ENCODE peak calls at places on chromosomes 11 and 22, in six cellular contexts. One of them, this sample, is unnamed.

GRCh38 chr11:64379817-64380709 is 21.1 kb downstream of the RPS6KA4 start:
- DNase-seq in kidney: no peak
- DNase-seq in T-helper 9 cell: no peak
- DNase-seq in prostate gland: no peak
- DNase-seq in NCI-H1092 treated with DMSO at 0.1 percent for 48 hours: no peak
- DNase-seq in stimulated activated CD4-positive, alpha-beta T cell treated with anti-CD3 and anti-CD28 coated beads, Interleukin-1b, Interleukin-23, amount 100 ng/mL, for 48 hours: no peak
- DNase-seq in this sample: no peak

GRCh38 chr22:23862103-23862502 is 4.4 kb downstream of the SLC2A11 start:
- DNase-seq in kidney: peak
- DNase-seq in T-helper 9 cell: no peak
- DNase-seq in prostate gland: peak
- DNase-seq in NCI-H1092 treated with DMSO at 0.1 percent for 48 hours: peak
- DNase-seq in stimulated activated CD4-positive, alpha-beta T cell treated with anti-CD3 and anti-CD28 coated beads, Interleukin-1b, Interleukin-23, amount 100 ng/mL, for 48 hours: peak
- DNase-seq in this sample: peak

GRCh38 chr11:8732748-8733241 is 50.2 kb downstream of the RPL27A start:
- DNase-seq in kidney: peak
- DNase-seq in T-helper 9 cell: no peak
- DNase-seq in prostate gland: peak
- DNase-seq in NCI-H1092 treated with DMSO at 0.1 percent for 48 hours: no peak
- DNase-seq in stimulated activated CD4-positive, alpha-beta T cell treated with anti-CD3 and anti-CD28 coated beads, Interleukin-1b, Interleukin-23, amount 100 ng/mL, for 48 hours: no peak
- DNase-seq in this sample: no peak

GRCh38 chr11:77724639-77725038 is 87.0 kb upstream of the CLNS1A start:
- DNase-seq in kidney: no peak
- DNase-seq in T-helper 9 cell: no peak
- DNase-seq in prostate gland: no peak
- DNase-seq in NCI-H1092 treated with DMSO at 0.1 percent for 48 hours: no peak
- DNase-seq in stimulated activated CD4-positive, alpha-beta T cell treated with anti-CD3 and anti-CD28 coated beads, Interleukin-1b, Interleukin-23, amount 100 ng/mL, for 48 hours: no peak
- DNase-seq in this sample: no peak

GRCh38 chr22:46335201-46336118 is at the start of gene TRMU:
- DNase-seq in kidney: peak
- DNase-seq in T-helper 9 cell: peak
- DNase-seq in prostate gland: peak
- DNase-seq in NCI-H1092 treated with DMSO at 0.1 percent for 48 hours: no peak
- DNase-seq in stimulated activated CD4-positive, alpha-beta T cell treated with anti-CD3 and anti-CD28 coated beads, Interleukin-1b, Interleukin-23, amount 100 ng/mL, for 48 hours: peak
- DNase-seq in this sample: peak

GRCh38 chr11:107562647-107563208 is 2.8 kb downstream of the ALKBH8 start:
- DNase-seq in kidney: no peak
- DNase-seq in T-helper 9 cell: no peak
- DNase-seq in prostate gland: no peak
- DNase-seq in NCI-H1092 treated with DMSO at 0.1 percent for 48 hours: no peak
- DNase-seq in stimulated activated CD4-positive, alpha-beta T cell treated with anti-CD3 and anti-CD28 coated beads, Interleukin-1b, Interleukin-23, amount 100 ng/mL, for 48 hours: no peak
- DNase-seq in this sample: no peak

GRCh38 chr11:34155057-34155758 is 49.8 kb downstream of the NAT10 start:
- DNase-seq in kidney: peak
- DNase-seq in T-helper 9 cell: no peak
- DNase-seq in prostate gland: peak
- DNase-seq in NCI-H1092 treated with DMSO at 0.1 percent for 48 hours: no peak
- DNase-seq in stimulated activated CD4-positive, alpha-beta T cell treated with anti-CD3 and anti-CD28 coated beads, Interleukin-1b, Interleukin-23, amount 100 ng/mL, for 48 hours: no peak
- DNase-seq in this sample: no peak

GRCh38 chr11:102592634-102593581 is 32.2 kb downstream of the MMP20 start:
- DNase-seq in kidney: no peak
- DNase-seq in T-helper 9 cell: no peak
- DNase-seq in prostate gland: no peak
- DNase-seq in NCI-H1092 treated with DMSO at 0.1 percent for 48 hours: no peak
- DNase-seq in stimulated activated CD4-positive, alpha-beta T cell treated with anti-CD3 and anti-CD28 coated beads, Interleukin-1b, Interleukin-23, amount 100 ng/mL, for 48 hours: no peak
- DNase-seq in this sample: no peak

GRCh38 chr11:27124514-27125264 is 84.1 kb downstream of the BBOX1 start:
- DNase-seq in kidney: no peak
- DNase-seq in T-helper 9 cell: no peak
- DNase-seq in prostate gland: no peak
- DNase-seq in NCI-H1092 treated with DMSO at 0.1 percent for 48 hours: no peak
- DNase-seq in stimulated activated CD4-positive, alpha-beta T cell treated with anti-CD3 and anti-CD28 coated beads, Interleukin-1b, Interleukin-23, amount 100 ng/mL, for 48 hours: no peak
- DNase-seq in this sample: no peak

GRCh38 chr22:20484948-20485683 is 10.5 kb downstream of the KLHL22 start:
- DNase-seq in kidney: no peak
- DNase-seq in T-helper 9 cell: no peak
- DNase-seq in prostate gland: no peak
- DNase-seq in NCI-H1092 treated with DMSO at 0.1 percent for 48 hours: no peak
- DNase-seq in stimulated activated CD4-positive, alpha-beta T cell treated with anti-CD3 and anti-CD28 coated beads, Interleukin-1b, Interleukin-23, amount 100 ng/mL, for 48 hours: no peak
- DNase-seq in this sample: no peak

GRCh38 chr11:125036933-125037332 is 26.2 kb upstream of the SLC37A2 start:
- DNase-seq in kidney: no peak
- DNase-seq in T-helper 9 cell: no peak
- DNase-seq in prostate gland: no peak
- DNase-seq in NCI-H1092 treated with DMSO at 0.1 percent for 48 hours: no peak
- DNase-seq in stimulated activated CD4-positive, alpha-beta T cell treated with anti-CD3 and anti-CD28 coated beads, Interleukin-1b, Interleukin-23, amount 100 ng/mL, for 48 hours: no peak
- DNase-seq in this sample: no peak

GRCh38 chr11:35166369-35167360 is 27.7 kb downstream of the CD44 start:
- DNase-seq in kidney: peak
- DNase-seq in T-helper 9 cell: no peak
- DNase-seq in prostate gland: no peak
- DNase-seq in NCI-H1092 treated with DMSO at 0.1 percent for 48 hours: no peak
- DNase-seq in stimulated activated CD4-positive, alpha-beta T cell treated with anti-CD3 and anti-CD28 coated beads, Interleukin-1b, Interleukin-23, amount 100 ng/mL, for 48 hours: peak
- DNase-seq in this sample: peak

GRCh38 chr22:43789452-43789851 is 22.7 kb downstream of the EFCAB6 start:
- DNase-seq in kidney: peak
- DNase-seq in T-helper 9 cell: no peak
- DNase-seq in prostate gland: no peak
- DNase-seq in NCI-H1092 treated with DMSO at 0.1 percent for 48 hours: no peak
- DNase-seq in stimulated activated CD4-positive, alpha-beta T cell treated with anti-CD3 and anti-CD28 coated beads, Interleukin-1b, Interleukin-23, amount 100 ng/mL, for 48 hours: no peak
- DNase-seq in this sample: no peak

GRCh38 chr11:2096001-2096918 is 42.9 kb downstream of the IGF2 start:
- DNase-seq in kidney: peak
- DNase-seq in T-helper 9 cell: no peak
- DNase-seq in prostate gland: no peak
- DNase-seq in NCI-H1092 treated with DMSO at 0.1 percent for 48 hours: no peak
- DNase-seq in stimulated activated CD4-positive, alpha-beta T cell treated with anti-CD3 and anti-CD28 coated beads, Interleukin-1b, Interleukin-23, amount 100 ng/mL, for 48 hours: peak
- DNase-seq in this sample: no peak

GRCh38 chr11:128830290-128830813 is 36.7 kb downstream of the KCNJ1 start:
- DNase-seq in kidney: no peak
- DNase-seq in T-helper 9 cell: no peak
- DNase-seq in prostate gland: no peak
- DNase-seq in NCI-H1092 treated with DMSO at 0.1 percent for 48 hours: no peak
- DNase-seq in stimulated activated CD4-positive, alpha-beta T cell treated with anti-CD3 and anti-CD28 coated beads, Interleukin-1b, Interleukin-23, amount 100 ng/mL, for 48 hours: no peak
- DNase-seq in this sample: no peak

GRCh38 chr11:117583063-117583801 is 213.8 kb downstream of the DSCAML1 start:
- DNase-seq in kidney: peak
- DNase-seq in T-helper 9 cell: no peak
- DNase-seq in prostate gland: no peak
- DNase-seq in NCI-H1092 treated with DMSO at 0.1 percent for 48 hours: no peak
- DNase-seq in stimulated activated CD4-positive, alpha-beta T cell treated with anti-CD3 and anti-CD28 coated beads, Interleukin-1b, Interleukin-23, amount 100 ng/mL, for 48 hours: no peak
- DNase-seq in this sample: no peak

GRCh38 chr11:79481795-79482194 is 41.0 kb upstream of the TENM4 start:
- DNase-seq in kidney: no peak
- DNase-seq in T-helper 9 cell: no peak
- DNase-seq in prostate gland: no peak
- DNase-seq in NCI-H1092 treated with DMSO at 0.1 percent for 48 hours: no peak
- DNase-seq in stimulated activated CD4-positive, alpha-beta T cell treated with anti-CD3 and anti-CD28 coated beads, Interleukin-1b, Interleukin-23, amount 100 ng/mL, for 48 hours: no peak
- DNase-seq in this sample: no peak

GRCh38 chr11:70073881-70074371 is 4.2 kb upstream of the ANO1 start:
- DNase-seq in kidney: no peak
- DNase-seq in T-helper 9 cell: no peak
- DNase-seq in prostate gland: no peak
- DNase-seq in NCI-H1092 treated with DMSO at 0.1 percent for 48 hours: no peak
- DNase-seq in stimulated activated CD4-positive, alpha-beta T cell treated with anti-CD3 and anti-CD28 coated beads, Interleukin-1b, Interleukin-23, amount 100 ng/mL, for 48 hours: no peak
- DNase-seq in this sample: no peak

GRCh38 chr22:37054078-37054440 is 2.5 kb downstream of the KCTD17 start:
- DNase-seq in kidney: peak
- DNase-seq in T-helper 9 cell: no peak
- DNase-seq in prostate gland: no peak
- DNase-seq in NCI-H1092 treated with DMSO at 0.1 percent for 48 hours: no peak
- DNase-seq in stimulated activated CD4-positive, alpha-beta T cell treated with anti-CD3 and anti-CD28 coated beads, Interleukin-1b, Interleukin-23, amount 100 ng/mL, for 48 hours: no peak
- DNase-seq in this sample: no peak

GRCh38 chr22:19986011-19986409 is 30.6 kb downstream of the ARVCF start:
- DNase-seq in kidney: peak
- DNase-seq in T-helper 9 cell: no peak
- DNase-seq in prostate gland: no peak
- DNase-seq in NCI-H1092 treated with DMSO at 0.1 percent for 48 hours: no peak
- DNase-seq in stimulated activated CD4-positive, alpha-beta T cell treated with anti-CD3 and anti-CD28 coated beads, Interleukin-1b, Interleukin-23, amount 100 ng/mL, for 48 hours: no peak
- DNase-seq in this sample: no peak

GRCh38 chr11:120131941-120132644 is 5.8 kb downstream of the TRIM29 start:
- DNase-seq in kidney: peak
- DNase-seq in T-helper 9 cell: no peak
- DNase-seq in prostate gland: peak
- DNase-seq in NCI-H1092 treated with DMSO at 0.1 percent for 48 hours: no peak
- DNase-seq in stimulated activated CD4-positive, alpha-beta T cell treated with anti-CD3 and anti-CD28 coated beads, Interleukin-1b, Interleukin-23, amount 100 ng/mL, for 48 hours: no peak
- DNase-seq in this sample: no peak

GRCh38 chr11:133382217-133382746 is 150.0 kb downstream of the OPCML start:
- DNase-seq in kidney: no peak
- DNase-seq in T-helper 9 cell: no peak
- DNase-seq in prostate gland: peak
- DNase-seq in NCI-H1092 treated with DMSO at 0.1 percent for 48 hours: peak
- DNase-seq in stimulated activated CD4-positive, alpha-beta T cell treated with anti-CD3 and anti-CD28 coated beads, Interleukin-1b, Interleukin-23, amount 100 ng/mL, for 48 hours: no peak
- DNase-seq in this sample: no peak

GRCh38 chr22:40224702-40225101 is 47.0 kb downstream of the TNRC6B start:
- DNase-seq in kidney: no peak
- DNase-seq in T-helper 9 cell: no peak
- DNase-seq in prostate gland: no peak
- DNase-seq in NCI-H1092 treated with DMSO at 0.1 percent for 48 hours: no peak
- DNase-seq in stimulated activated CD4-positive, alpha-beta T cell treated with anti-CD3 and anti-CD28 coated beads, Interleukin-1b, Interleukin-23, amount 100 ng/mL, for 48 hours: peak
- DNase-seq in this sample: peak

GRCh38 chr11:2280208-2280607 is 9.8 kb upstream of the ASCL2 start:
- DNase-seq in kidney: no peak
- DNase-seq in T-helper 9 cell: no peak
- DNase-seq in prostate gland: no peak
- DNase-seq in NCI-H1092 treated with DMSO at 0.1 percent for 48 hours: no peak
- DNase-seq in stimulated activated CD4-positive, alpha-beta T cell treated with anti-CD3 and anti-CD28 coated beads, Interleukin-1b, Interleukin-23, amount 100 ng/mL, for 48 hours: no peak
- DNase-seq in this sample: no peak

GRCh38 chr11:72190581-72191205 is 1.2 kb upstream of the FOLR1 start:
- DNase-seq in kidney: no peak
- DNase-seq in T-helper 9 cell: no peak
- DNase-seq in prostate gland: no peak
- DNase-seq in NCI-H1092 treated with DMSO at 0.1 percent for 48 hours: no peak
- DNase-seq in stimulated activated CD4-positive, alpha-beta T cell treated with anti-CD3 and anti-CD28 coated beads, Interleukin-1b, Interleukin-23, amount 100 ng/mL, for 48 hours: no peak
- DNase-seq in this sample: no peak

GRCh38 chr22:47402876-47403525 is 640.6 kb downstream of the TBC1D22A start:
- DNase-seq in kidney: peak
- DNase-seq in T-helper 9 cell: no peak
- DNase-seq in prostate gland: no peak
- DNase-seq in NCI-H1092 treated with DMSO at 0.1 percent for 48 hours: no peak
- DNase-seq in stimulated activated CD4-positive, alpha-beta T cell treated with anti-CD3 and anti-CD28 coated beads, Interleukin-1b, Interleukin-23, amount 100 ng/mL, for 48 hours: no peak
- DNase-seq in this sample: no peak

GRCh38 chr11:43574949-43575915 is 105.3 kb upstream of the HSD17B12 start:
- DNase-seq in kidney: peak
- DNase-seq in T-helper 9 cell: no peak
- DNase-seq in prostate gland: no peak
- DNase-seq in NCI-H1092 treated with DMSO at 0.1 percent for 48 hours: peak
- DNase-seq in stimulated activated CD4-positive, alpha-beta T cell treated with anti-CD3 and anti-CD28 coated beads, Interleukin-1b, Interleukin-23, amount 100 ng/mL, for 48 hours: peak
- DNase-seq in this sample: no peak

This sample was measured in activated CD4-positive, alpha-beta T cell treated with anti-CD3 and anti-CD28 coated beads, Interleukin-2, amount 50 U/mL, for 48 hours.